ENCODE peak calls at places on chromosomes 6 and 20, in five cellular contexts. Q, R, E, A and Z are unnamed samples.

GRCh38 chr6:132490024-132490423 is 22.9 kb downstream of the STX7 start:
- DNase-seq in Q (no peak), R (no peak), E (no peak), A (no peak), Z (peak)

GRCh38 chr6:106473807-106474206 is 113.3 kb downstream of the CRYBG1 start:
- DNase-seq in Q (no peak), R (no peak), E (no peak), A (no peak), Z (no peak)

GRCh38 chr20:37734228-37734980 is 40.6 kb downstream of the CTNNBL1 start:
- DNase-seq in Q (no peak), R (peak), E (no peak), A (no peak), Z (no peak)

GRCh38 chr6:161379828-161380598 is 106.2 kb upstream of the AGPAT4 start:
- DNase-seq in Q (no peak), R (peak), E (no peak), A (no peak), Z (no peak)

GRCh38 chr6:107284805-107285204 is 169.5 kb upstream of the BEND3 start:
- DNase-seq in Q (no peak), R (no peak), E (no peak), A (no peak), Z (no peak)

GRCh38 chr20:37823276-37823980 is 79.5 kb upstream of the VSTM2L start:
- DNase-seq in Q (no peak), R (no peak), E (no peak), A (no peak), Z (no peak)

GRCh38 chr6:52551483-52552277 is 25.2 kb downstream of the TRAM2 start:
- DNase-seq in Q (no peak), R (peak), E (no peak), A (peak), Z (peak)

GRCh38 chr6:44278316-44278715 is 8.1 kb downstream of the TMEM151B start:
- DNase-seq in Q (no peak), R (no peak), E (no peak), A (no peak), Z (no peak)

GRCh38 chr6:157527471-157527907 is 146.5 kb downstream of the ZDHHC14 start:
- DNase-seq in Q (no peak), R (no peak), E (no peak), A (no peak), Z (no peak)

GRCh38 chr6:133262804-133263203 is 21.6 kb downstream of the EYA4 start:
- DNase-seq in Q (no peak), R (no peak), E (no peak), A (no peak), Z (no peak)

GRCh38 chr6:141969201-141969600 is 163.5 kb upstream of the GJE1 start:
- DNase-seq in Q (no peak), R (no peak), E (no peak), A (no peak), Z (no peak)

GRCh38 chr6:166780284-166780683 is 153.2 kb upstream of the RPS6KA2 start:
- DNase-seq in Q (no peak), R (no peak), E (no peak), A (no peak), Z (no peak)

DNA sequence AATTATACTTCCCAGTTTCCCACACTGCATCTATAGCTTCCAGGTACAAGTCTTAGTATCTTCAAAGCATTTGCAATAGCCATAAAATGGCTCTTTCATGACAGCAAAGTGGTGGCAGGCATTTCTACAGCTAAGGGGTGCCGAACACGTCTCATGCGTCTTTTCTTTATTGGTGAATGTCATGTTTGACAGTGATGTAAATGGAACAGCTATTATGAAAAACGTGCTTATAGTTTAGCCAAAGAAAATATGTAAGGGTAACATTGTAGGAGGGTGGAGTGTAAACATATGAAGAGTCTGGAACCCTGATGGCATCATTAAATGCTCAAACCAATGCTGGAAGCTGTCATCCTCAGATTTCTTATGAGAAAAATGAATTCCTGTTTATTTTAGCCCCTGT is 37.9 kb downstream of the COL11A2 start:
- DNase-seq in Q (no peak), R (no peak), E (no peak), A (no peak), Z (no peak)
- TF ChIP-seq POLR2AphosphoS5 in Q (no peak), R (no peak), E (no peak), A (no peak), Z (no peak)

DNA sequence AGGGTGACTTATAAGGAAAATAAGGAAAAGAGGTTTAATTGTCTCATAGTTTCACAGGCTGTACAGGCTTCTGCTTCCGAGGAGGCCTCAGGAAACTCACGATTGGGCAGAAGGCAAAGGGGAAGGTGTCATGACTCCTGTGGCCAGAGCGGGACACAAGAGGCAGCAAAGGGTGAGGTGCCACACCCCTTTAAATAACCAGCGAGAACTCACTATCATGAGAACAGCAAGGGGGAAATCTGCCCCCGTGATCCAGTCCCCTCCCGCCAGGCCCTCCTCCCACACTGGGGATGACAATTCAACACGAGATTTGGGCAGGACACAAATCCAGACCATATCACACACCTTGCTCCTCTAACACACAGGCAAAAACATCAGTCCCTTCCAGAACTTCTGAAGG is 254.0 kb downstream of the DLL1 start:
- DNase-seq in Q (no peak), R (no peak), E (no peak), A (no peak), Z (peak)
- H3K4me3 ChIP-seq in Q (no peak), R (no peak), E (no peak), A (no peak), Z (no peak)

GRCh38 chr6:170108456-170108855 is 182.4 kb downstream of the DLL1 start:
- DNase-seq in Q (no peak), R (peak), E (no peak), A (no peak), Z (no peak)
- TF ChIP-seq CTCF in Q (no peak), R (no peak), E (no peak), A (no peak), Z (no peak)

GRCh38 chr20:10282930-10283556 is 64.4 kb downstream of the SNAP25 start:
- DNase-seq in Q (no peak), R (no peak), E (no peak), A (no peak), Z (no peak)
- TF ChIP-seq POLR2AphosphoS5 in Q (no peak), R (no peak), E (no peak), A (no peak), Z (no peak)

GRCh38 chr20:39132093-39132492 is 169.9 kb downstream of the DHX35 start:
- DNase-seq in Q (no peak), R (no peak), E (no peak), A (no peak), Z (no peak)
- H3K4me3 ChIP-seq in Q (no peak), R (no peak), E (no peak), A (no peak), Z (no peak)

GRCh38 chr6:15411766-15412165 is 165.9 kb downstream of the JARID2 start:
- DNase-seq in Q (no peak), R (no peak), E (no peak), A (no peak), Z (no peak)

GRCh38 chr6:15409301-15410125 is 163.6 kb downstream of the JARID2 start:
- DNase-seq in Q (no peak), R (no peak), E (no peak), A (no peak), Z (no peak)

GRCh38 chr6:15410752-15411151 is 164.9 kb downstream of the JARID2 start:
- DNase-seq in Q (no peak), R (no peak), E (no peak), A (no peak), Z (no peak)

GRCh38 chr6:15408758-15409157 is 162.9 kb downstream of the JARID2 start:
- DNase-seq in Q (no peak), R (no peak), E (no peak), A (no peak), Z (no peak)

GRCh38 chr6:15410126-15410391 is 164.2 kb downstream of the JARID2 start:
- DNase-seq in Q (no peak), R (no peak), E (no peak), A (no peak), Z (no peak)
- TF ChIP-seq CTCF in Q (no peak), R (no peak), E (no peak), A (no peak), Z (no peak)

GRCh38 chr6:28586273-28586672 is 60.6 kb downstream of the GPX5 start:
- DNase-seq in Q (no peak), R (no peak), E (no peak), A (no peak), Z (no peak)

GRCh38 chr6:28587746-28588075 is 62.0 kb downstream of the GPX5 start:
- DNase-seq in Q (no peak), R (no peak), E (no peak), A (no peak), Z (no peak)

GRCh38 chr6:28589234-28589951 is 63.7 kb downstream of the GPX5 start:
- DNase-seq in Q (peak), R (peak), E (peak), A (no peak), Z (peak)

GRCh38 chr6:28585335-28585734 is 59.7 kb downstream of the GPX5 start:
- DNase-seq in Q (no peak), R (no peak), E (no peak), A (no peak), Z (no peak)

GRCh38 chr6:28587011-28587745 is 61.5 kb downstream of the GPX5 start:
- DNase-seq in Q (no peak), R (peak), E (no peak), A (peak), Z (peak)
- TF ChIP-seq POLR2AphosphoS5 in Q (no peak), R (peak), E (no peak), A (no peak), Z (no peak)